ENCODE peak calls at places on chromosomes 1 and 21, in five cellular contexts. One of them, this sample, is unnamed.

GRCh38 chr1:220594356-220594755 is 66.4 kb downstream of the MARK1 start:
- DNase-seq in nephron progenitor cell: no peak
- DNase-seq in foreskin fibroblast: peak; percentile 3
- DNase-seq in colonic mucosa: no peak
- DNase-seq in GM20000: no peak
- DNase-seq in this sample: peak; percentile 16

GRCh38 chr1:237287876-237288517 is 246.0 kb downstream of the RYR2 start:
- DNase-seq in foreskin fibroblast: no peak
- DNase-seq in nephron progenitor cell: no peak
- DNase-seq in GM20000: no peak
- DNase-seq in colonic mucosa: no peak
- DNase-seq in this sample: no peak

GRCh38 chr1:183630748-183631147 is 4.8 kb downstream of the ARPC5 start:
- DNase-seq in colonic mucosa: no peak
- DNase-seq in nephron progenitor cell: no peak
- DNase-seq in foreskin fibroblast: no peak
- DNase-seq in GM20000: no peak
- DNase-seq in this sample: no peak

GRCh38 chr1:45047032-45047431 is 35.0 kb downstream of the UROD start:
- DNase-seq in foreskin fibroblast: no peak
- DNase-seq in GM20000: no peak
- DNase-seq in colonic mucosa: no peak
- DNase-seq in nephron progenitor cell: no peak
- DNase-seq in this sample: no peak

GRCh38 chr1:235725493-235725892 is 75.9 kb upstream of the GNG4 start:
- DNase-seq in GM20000: no peak
- DNase-seq in nephron progenitor cell: no peak
- DNase-seq in foreskin fibroblast: no peak
- DNase-seq in colonic mucosa: no peak
- DNase-seq in this sample: no peak

GRCh38 chr21:44686000-44686781 is 4.2 kb upstream of the KRTAP12-1 start:
- DNase-seq in colonic mucosa: no peak
- DNase-seq in nephron progenitor cell: no peak
- DNase-seq in foreskin fibroblast: no peak
- DNase-seq in GM20000: no peak
- DNase-seq in this sample: no peak

GRCh38 chr21:15415541-15416261 is 314.1 kb upstream of the USP25 start:
- DNase-seq in GM20000: no peak
- DNase-seq in colonic mucosa: no peak
- DNase-seq in foreskin fibroblast: no peak
- DNase-seq in nephron progenitor cell: no peak
- DNase-seq in this sample: no peak

GRCh38 chr1:79848316-79848715 is 841.8 kb upstream of the ADGRL4 start:
- DNase-seq in nephron progenitor cell: no peak
- DNase-seq in colonic mucosa: no peak
- DNase-seq in GM20000: no peak
- DNase-seq in foreskin fibroblast: no peak
- DNase-seq in this sample: no peak

GRCh38 chr1:215863796-215864195 is 296.7 kb downstream of the KCTD3 start:
- DNase-seq in nephron progenitor cell: no peak
- DNase-seq in foreskin fibroblast: no peak
- DNase-seq in GM20000: no peak
- DNase-seq in colonic mucosa: no peak
- DNase-seq in this sample: no peak

GRCh38 chr1:245715970-245716369 is 561.2 kb downstream of the KIF26B start:
- DNase-seq in foreskin fibroblast: peak; percentile 71
- DNase-seq in colonic mucosa: no peak
- DNase-seq in nephron progenitor cell: no peak
- DNase-seq in GM20000: no peak
- DNase-seq in this sample: peak; percentile 31

GRCh38 chr21:31335957-31336738 is 7.9 kb downstream of the TIAM1 start:
- DNase-seq in nephron progenitor cell: no peak
- DNase-seq in GM20000: no peak
- DNase-seq in colonic mucosa: no peak
- DNase-seq in foreskin fibroblast: peak; percentile 71
- DNase-seq in this sample: peak; percentile 73

GRCh38 chr1:228037401-228038386 is 30.9 kb downstream of the WNT3A start:
- DNase-seq in foreskin fibroblast: no peak
- DNase-seq in nephron progenitor cell: peak; percentile 54
- DNase-seq in colonic mucosa: no peak
- DNase-seq in GM20000: peak; percentile 91
- DNase-seq in this sample: no peak

GRCh38 chr1:198156745-198157240 is at the start of gene NEK7:
- DNase-seq in nephron progenitor cell: peak; percentile 83
- DNase-seq in colonic mucosa: peak; percentile 90
- DNase-seq in foreskin fibroblast: peak; percentile 85
- DNase-seq in GM20000: peak; percentile 84
- DNase-seq in this sample: no peak

GRCh38 chr1:241627453-241628329 is 12.5 kb downstream of the CHML start:
- DNase-seq in colonic mucosa: peak; percentile 56
- DNase-seq in nephron progenitor cell: no peak
- DNase-seq in GM20000: peak; percentile 49
- DNase-seq in foreskin fibroblast: peak; percentile 56
- DNase-seq in this sample: peak; percentile 46

GRCh38 chr1:1359316-1359667 is 937 bp upstream of the MXRA8 start:
- DNase-seq in GM20000: no peak
- DNase-seq in foreskin fibroblast: peak; percentile 71
- DNase-seq in colonic mucosa: peak; percentile 18
- DNase-seq in nephron progenitor cell: no peak
- DNase-seq in this sample: peak; percentile 36

GRCh38 chr1:81498370-81499184 is 302.2 kb upstream of the ADGRL2 start:
- DNase-seq in foreskin fibroblast: no peak
- DNase-seq in GM20000: no peak
- DNase-seq in nephron progenitor cell: no peak
- DNase-seq in colonic mucosa: no peak
- DNase-seq in this sample: no peak

GRCh38 chr1:9714257-9714718 is 62.8 kb downstream of the PIK3CD start:
- DNase-seq in nephron progenitor cell: no peak
- DNase-seq in foreskin fibroblast: no peak
- DNase-seq in GM20000: no peak
- DNase-seq in colonic mucosa: no peak
- DNase-seq in this sample: no peak

GRCh38 chr1:151777317-151777716 is 13.0 kb downstream of the TDRKH start:
- DNase-seq in colonic mucosa: no peak
- DNase-seq in GM20000: no peak
- DNase-seq in nephron progenitor cell: no peak
- DNase-seq in foreskin fibroblast: no peak
- DNase-seq in this sample: no peak

GRCh38 chr1:229024528-229025119 is 246.3 kb upstream of the RAB4A start:
- DNase-seq in GM20000: no peak
- DNase-seq in foreskin fibroblast: peak; percentile 76
- DNase-seq in colonic mucosa: peak; percentile 26
- DNase-seq in nephron progenitor cell: no peak
- DNase-seq in this sample: peak; percentile 28

GRCh38 chr1:180643693-180644092 is 11.9 kb downstream of the XPR1 start:
- DNase-seq in foreskin fibroblast: peak; percentile 18
- DNase-seq in nephron progenitor cell: no peak
- DNase-seq in GM20000: no peak
- DNase-seq in colonic mucosa: no peak
- DNase-seq in this sample: no peak

GRCh38 chr1:81008298-81008697 is 792.4 kb upstream of the ADGRL2 start:
- DNase-seq in GM20000: no peak
- DNase-seq in foreskin fibroblast: no peak
- DNase-seq in colonic mucosa: no peak
- DNase-seq in nephron progenitor cell: no peak
- DNase-seq in this sample: no peak

GRCh38 chr1:113975211-113975895 is 3.9 kb upstream of the OLFML3 start:
- DNase-seq in nephron progenitor cell: no peak
- DNase-seq in foreskin fibroblast: no peak
- DNase-seq in colonic mucosa: no peak
- DNase-seq in GM20000: no peak
- DNase-seq in this sample: no peak

GRCh38 chr1:36673207-36673606 is 190.5 kb upstream of the CSF3R start:
- DNase-seq in GM20000: no peak
- DNase-seq in nephron progenitor cell: no peak
- DNase-seq in foreskin fibroblast: no peak
- DNase-seq in colonic mucosa: no peak
- DNase-seq in this sample: no peak

DNA sequence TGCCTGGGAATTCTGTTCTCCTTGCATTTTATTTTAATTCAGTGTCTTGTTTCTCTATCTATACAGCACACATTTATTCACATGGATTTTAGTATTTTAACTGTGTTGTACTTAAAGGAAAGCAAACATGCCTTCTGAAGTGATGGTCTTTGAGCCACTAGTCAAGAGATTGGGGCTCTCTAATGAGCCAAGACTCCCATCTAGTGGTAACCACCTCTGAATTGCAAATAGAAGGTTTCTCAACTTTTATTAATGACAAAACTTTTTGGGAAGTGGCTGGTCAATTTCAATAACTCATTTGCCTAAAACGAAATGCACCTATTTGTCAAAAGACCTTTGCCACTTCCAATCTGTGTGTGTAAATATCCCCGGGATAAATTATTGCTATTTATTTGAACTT is 199.6 kb downstream of the LTN1 start:
- DNase-seq in colonic mucosa: no peak
- DNase-seq in nephron progenitor cell: no peak
- DNase-seq in foreskin fibroblast: peak; percentile 54
- DNase-seq in GM20000: no peak
- DNase-seq in this sample: no peak
- TF ChIP-seq CTCF in colonic mucosa: no peak
- TF ChIP-seq CTCF in nephron progenitor cell: no peak
- TF ChIP-seq CTCF in foreskin fibroblast: peak; percentile 52
- TF ChIP-seq CTCF in GM20000: no peak
- TF ChIP-seq CTCF in this sample: peak; percentile 37

GRCh38 chr1:30477588-30477987 is 245.8 kb downstream of the MATN1 start:
- DNase-seq in colonic mucosa: no peak
- DNase-seq in foreskin fibroblast: no peak
- DNase-seq in GM20000: no peak
- DNase-seq in nephron progenitor cell: no peak
- DNase-seq in this sample: no peak

GRCh38 chr1:30476911-30477459 is 246.4 kb downstream of the MATN1 start:
- DNase-seq in colonic mucosa: no peak
- DNase-seq in nephron progenitor cell: no peak
- DNase-seq in foreskin fibroblast: no peak
- DNase-seq in GM20000: no peak
- DNase-seq in this sample: no peak

GRCh38 chr1:30475201-30475600 is 248.2 kb downstream of the MATN1 start:
- DNase-seq in foreskin fibroblast: no peak
- DNase-seq in GM20000: no peak
- DNase-seq in nephron progenitor cell: no peak
- DNase-seq in colonic mucosa: no peak
- DNase-seq in this sample: no peak

GRCh38 chr1:30475966-30476365 is 247.4 kb downstream of the MATN1 start:
- DNase-seq in GM20000: no peak
- DNase-seq in foreskin fibroblast: no peak
- DNase-seq in nephron progenitor cell: no peak
- DNase-seq in colonic mucosa: no peak
- DNase-seq in this sample: no peak

DNA sequence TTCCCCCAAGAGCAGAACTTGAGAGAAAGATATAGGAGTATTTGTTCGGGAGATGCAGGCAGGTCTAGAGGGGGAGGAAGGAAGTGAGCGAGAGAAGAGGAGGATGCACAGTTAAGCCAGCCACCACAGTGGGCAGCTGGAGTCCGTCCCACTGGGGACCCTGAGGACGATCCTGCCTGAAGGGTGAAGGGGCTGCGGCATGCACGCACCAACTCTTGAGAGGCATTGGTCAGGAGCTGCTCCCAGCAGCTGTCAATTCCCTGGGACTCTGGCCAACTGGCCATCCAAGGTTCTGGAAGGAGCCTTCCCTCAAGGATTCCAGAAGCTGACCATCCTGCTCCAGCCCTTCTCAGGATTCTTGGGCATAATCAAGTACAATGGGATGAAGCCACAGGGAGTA is 246.9 kb downstream of the MATN1 start:
- DNase-seq in foreskin fibroblast: no peak
- DNase-seq in colonic mucosa: no peak
- DNase-seq in GM20000: no peak
- DNase-seq in nephron progenitor cell: no peak
- DNase-seq in this sample: no peak
- TF ChIP-seq CTCF in foreskin fibroblast: no peak
- TF ChIP-seq CTCF in colonic mucosa: no peak
- TF ChIP-seq CTCF in GM20000: no peak
- TF ChIP-seq CTCF in nephron progenitor cell: no peak
- TF ChIP-seq CTCF in this sample: no peak

GRCh38 chr1:57019240-57019805 is 53.5 kb upstream of the C8B start:
- DNase-seq in nephron progenitor cell: no peak
- DNase-seq in foreskin fibroblast: no peak
- DNase-seq in GM20000: no peak
- DNase-seq in colonic mucosa: no peak
- DNase-seq in this sample: no peak

GRCh38 chr1:57015071-57015470 is 49.3 kb upstream of the C8B start:
- DNase-seq in colonic mucosa: no peak
- DNase-seq in foreskin fibroblast: no peak
- DNase-seq in GM20000: no peak
- DNase-seq in nephron progenitor cell: no peak
- DNase-seq in this sample: no peak

GRCh38 chr1:57017201-57017600 is 51.4 kb upstream of the C8B start:
- DNase-seq in foreskin fibroblast: no peak
- DNase-seq in nephron progenitor cell: no peak
- DNase-seq in GM20000: no peak
- DNase-seq in colonic mucosa: no peak
- DNase-seq in this sample: no peak

GRCh38 chr1:57017717-57018116 is 51.9 kb upstream of the C8B start:
- DNase-seq in nephron progenitor cell: no peak
- DNase-seq in foreskin fibroblast: no peak
- DNase-seq in GM20000: peak; percentile 7
- DNase-seq in colonic mucosa: no peak
- DNase-seq in this sample: no peak

GRCh38 chr1:57018119-57018518 is 52.3 kb upstream of the C8B start:
- DNase-seq in GM20000: no peak
- DNase-seq in nephron progenitor cell: no peak
- DNase-seq in colonic mucosa: no peak
- DNase-seq in foreskin fibroblast: no peak
- DNase-seq in this sample: no peak
- TF ChIP-seq CTCF in GM20000: no peak
- TF ChIP-seq CTCF in nephron progenitor cell: no peak
- TF ChIP-seq CTCF in colonic mucosa: no peak
- TF ChIP-seq CTCF in foreskin fibroblast: no peak
- TF ChIP-seq CTCF in this sample: no peak

GRCh38 chr1:12620142-12620865 is 2.3 kb upstream of the DHRS3 start:
- DNase-seq in foreskin fibroblast: no peak
- DNase-seq in nephron progenitor cell: no peak
- DNase-seq in GM20000: no peak
- DNase-seq in colonic mucosa: no peak
- DNase-seq in this sample: no peak

GRCh38 chr1:12617511-12617900 is 504 bp downstream of the DHRS3 start:
- DNase-seq in GM20000: peak; percentile 65
- DNase-seq in foreskin fibroblast: no peak
- DNase-seq in nephron progenitor cell: no peak
- DNase-seq in colonic mucosa: peak; percentile 75
- DNase-seq in this sample: no peak

GRCh38 chr1:12617901-12618660 is at the start of gene DHRS3:
- DNase-seq in colonic mucosa: peak; percentile 84
- DNase-seq in nephron progenitor cell: peak; percentile 77
- DNase-seq in GM20000: peak; percentile 66
- DNase-seq in foreskin fibroblast: peak; percentile 44
- DNase-seq in this sample: no peak

GRCh38 chr1:12619396-12620141 is 1.6 kb upstream of the DHRS3 start:
- DNase-seq in GM20000: peak; percentile 85
- DNase-seq in foreskin fibroblast: peak; percentile 78
- DNase-seq in nephron progenitor cell: peak; percentile 87
- DNase-seq in colonic mucosa: peak; percentile 91
- DNase-seq in this sample: no peak

GRCh38 chr1:12618661-12619395 is 818 bp upstream of the DHRS3 start:
- DNase-seq in GM20000: peak; percentile 56
- DNase-seq in colonic mucosa: peak; percentile 90
- DNase-seq in nephron progenitor cell: peak; percentile 57
- DNase-seq in foreskin fibroblast: peak; percentile 48
- DNase-seq in this sample: no peak
- TF ChIP-seq CTCF in GM20000: no peak
- TF ChIP-seq CTCF in colonic mucosa: no peak
- TF ChIP-seq CTCF in nephron progenitor cell: no peak
- TF ChIP-seq CTCF in foreskin fibroblast: no peak
- TF ChIP-seq CTCF in this sample: peak; percentile 2

This sample was measured in AG04449.